ENCODE peak calls at places on chromosomes 3 and 15, in nine cellular contexts. I, X, B, Y, M, J, G, K and V are unnamed samples.

GRCh38 chr15:65632780-65633384 is 11.1 kb downstream of the SLC24A1 start:
- DNase-seq in I (no peak), X (no peak), B (no peak), Y (no peak), M (no peak), J (no peak), G (no peak), K (peak), V (no peak)

GRCh38 chr3:185677146-185677829 is 91.2 kb downstream of the SENP2 start:
- DNase-seq in I (no peak), X (no peak), B (peak), Y (no peak), M (no peak), J (peak), G (peak), K (peak), V (peak)

GRCh38 chr3:63870606-63871005 is 6.9 kb downstream of the ATXN7 start:
- DNase-seq in I (no peak), X (no peak), B (no peak), Y (no peak), M (no peak), J (no peak), G (no peak), K (no peak), V (no peak)

GRCh38 chr15:85800460-85801123 is 5.9 kb upstream of the KLHL25 start:
- DNase-seq in I (no peak), X (no peak), B (peak), Y (no peak), M (no peak), J (peak), G (no peak), K (peak), V (no peak)

GRCh38 chr15:101614001-101614585 is 38.1 kb downstream of the TM2D3 start:
- DNase-seq in I (no peak), X (no peak), B (no peak), Y (no peak), M (no peak), J (no peak), G (no peak), K (no peak), V (no peak)

GRCh38 chr15:68749365-68750141 is 71.1 kb downstream of the ANP32A start:
- DNase-seq in I (no peak), X (no peak), B (peak), Y (no peak), M (no peak), J (no peak), G (no peak), K (no peak), V (no peak)

GRCh38 chr15:79970921-79971434 is at the start of gene BCL2A1:
- DNase-seq in I (peak), X (peak), B (peak), Y (peak), M (no peak), J (peak), G (peak), K (peak), V (peak)

GRCh38 chr15:84996055-84996454 is 14.4 kb downstream of the PDE8A start:
- DNase-seq in I (no peak), X (no peak), B (no peak), Y (no peak), M (no peak), J (no peak), G (no peak), K (no peak), V (no peak)

GRCh38 chr3:123412811-123413588 is 35.9 kb downstream of the ADCY5 start:
- DNase-seq in I (no peak), X (no peak), B (no peak), Y (no peak), M (no peak), J (no peak), G (no peak), K (no peak), V (no peak)

GRCh38 chr15:79680721-79681120 is 216.1 kb downstream of the MTHFS start:
- DNase-seq in I (no peak), X (no peak), B (peak), Y (no peak), M (no peak), J (peak), G (no peak), K (no peak), V (no peak)

GRCh38 chr3:3735919-3736318 is 63.3 kb upstream of the LRRN1 start:
- DNase-seq in I (no peak), X (no peak), B (no peak), Y (no peak), M (no peak), J (no peak), G (no peak), K (no peak), V (no peak)

GRCh38 chr3:195896361-195897080 is 11.8 kb downstream of the TNK2 start:
- DNase-seq in I (no peak), X (no peak), B (peak), Y (no peak), M (no peak), J (peak), G (peak), K (no peak), V (no peak)

GRCh38 chr3:52277972-52278509 is 408 bp downstream of the WDR82 start:
- DNase-seq in I (no peak), X (peak), B (peak), Y (peak), M (no peak), J (peak), G (peak), K (no peak), V (no peak)

GRCh38 chr3:30294241-30294667 is 312.1 kb upstream of the TGFBR2 start:
- DNase-seq in I (no peak), X (no peak), B (peak), Y (no peak), M (no peak), J (no peak), G (no peak), K (no peak), V (no peak)

GRCh38 chr3:99249627-99250026 is 348.1 kb upstream of the DCBLD2 start:
- DNase-seq in I (no peak), X (no peak), B (no peak), Y (no peak), M (no peak), J (no peak), G (no peak), K (no peak), V (no peak)

GRCh38 chr3:42148086-42148842 is 57.1 kb downstream of the TRAK1 start:
- DNase-seq in I (no peak), X (no peak), B (no peak), Y (no peak), M (no peak), J (no peak), G (no peak), K (no peak), V (no peak)

GRCh38 chr3:135915206-135915605 is 50.3 kb upstream of the PPP2R3A start:
- DNase-seq in I (no peak), X (no peak), B (no peak), Y (no peak), M (no peak), J (no peak), G (no peak), K (no peak), V (no peak)

GRCh38 chr3:42497009-42497731 is 5.3 kb upstream of the VIPR1 start:
- DNase-seq in I (no peak), X (no peak), B (peak), Y (no peak), M (no peak), J (no peak), G (no peak), K (no peak), V (no peak)

GRCh38 chr3:37537914-37538691 is 323.6 kb upstream of the CTDSPL start:
- DNase-seq in I (no peak), X (no peak), B (peak), Y (no peak), M (no peak), J (no peak), G (no peak), K (no peak), V (no peak)

GRCh38 chr3:34646911-34647465 is 848.6 kb downstream of the PDCD6IP start:
- DNase-seq in I (no peak), X (no peak), B (no peak), Y (no peak), M (no peak), J (no peak), G (no peak), K (no peak), V (no peak)

GRCh38 chr3:125116311-125117069 is 60.7 kb upstream of the HEG1 start:
- DNase-seq in I (no peak), X (no peak), B (peak), Y (no peak), M (no peak), J (peak), G (no peak), K (peak), V (no peak)

GRCh38 chr3:58560771-58561311 is 16.4 kb downstream of the FAM107A start:
- DNase-seq in I (no peak), X (no peak), B (peak), Y (no peak), M (no peak), J (peak), G (peak), K (no peak), V (no peak)

GRCh38 chr3:177150970-177151627 is 46.2 kb downstream of the TBL1XR1 start:
- DNase-seq in I (no peak), X (no peak), B (peak), Y (no peak), M (no peak), J (peak), G (peak), K (no peak), V (no peak)

GRCh38 chr3:160754371-160754854 is 1.6 kb upstream of the PPM1L start:
- DNase-seq in I (peak), X (no peak), B (peak), Y (no peak), M (no peak), J (peak), G (peak), K (peak), V (no peak)

GRCh38 chr15:69783211-69783610 is 314.5 kb downstream of the TLE3 start:
- DNase-seq in I (no peak), X (no peak), B (no peak), Y (no peak), M (no peak), J (no peak), G (no peak), K (no peak), V (no peak)

GRCh38 chr3:117281371-117281770 is 571.8 kb downstream of the TUSC7 start:
- DNase-seq in I (no peak), X (no peak), B (no peak), Y (no peak), M (no peak), J (no peak), G (no peak), K (no peak), V (no peak)

GRCh38 chr3:196793224-196793623 is 53.6 kb downstream of the PAK2 start:
- DNase-seq in I (no peak), X (no peak), B (peak), Y (no peak), M (no peak), J (peak), G (no peak), K (no peak), V (no peak)

GRCh38 chr3:43757613-43758012 is 66.9 kb downstream of the ABHD5 start:
- DNase-seq in I (no peak), X (no peak), B (no peak), Y (no peak), M (no peak), J (no peak), G (no peak), K (no peak), V (no peak)

GRCh38 chr3:10185804-10186762 is 21.4 kb downstream of the IRAK2 start:
- DNase-seq in I (no peak), X (no peak), B (peak), Y (no peak), M (no peak), J (no peak), G (no peak), K (no peak), V (peak)

GRCh38 chr15:80234883-80235282 is 17.1 kb downstream of the CTXND1 start:
- DNase-seq in I (peak), X (peak), B (peak), Y (peak), M (no peak), J (peak), G (peak), K (peak), V (no peak)

GRCh38 chr3:16484216-16484615 is 29.3 kb downstream of the RFTN1 start:
- DNase-seq in I (no peak), X (no peak), B (peak), Y (no peak), M (no peak), J (peak), G (no peak), K (peak), V (no peak)

GRCh38 chr3:8793242-8793641 is 23.8 kb upstream of the OXTR start:
- DNase-seq in I (no peak), X (no peak), B (peak), Y (no peak), M (no peak), J (peak), G (no peak), K (no peak), V (no peak)

GRCh38 chr3:172530101-172530561 is 6.9 kb upstream of the TNFSF10 start:
- DNase-seq in I (no peak), X (no peak), B (no peak), Y (no peak), M (no peak), J (no peak), G (no peak), K (no peak), V (peak)

GRCh38 chr15:41022487-41023090 is 69.3 kb downstream of the CHAC1 start:
- DNase-seq in I (peak), X (peak), B (peak), Y (peak), M (no peak), J (peak), G (peak), K (peak), V (no peak)

GRCh38 chr15:83565553-83566159 is 88.3 kb upstream of the ADAMTSL3 start:
- DNase-seq in I (no peak), X (no peak), B (peak), Y (no peak), M (no peak), J (peak), G (peak), K (peak), V (no peak)